ENCODE peak calls at places on chromosome 21, in ten cellular contexts. One of them, this sample, is unnamed.

GRCh38 chr21:30336596-30336995 is 898 bp downstream of the KRTAP27-1 start:
- DNase-seq in Peyer's patch: no peak
- DNase-seq in RWPE1: peak; percentile 2
- DNase-seq in colonic mucosa: no peak
- DNase-seq in CD4-positive, CD25-positive, alpha-beta regulatory T cell: no peak
- DNase-seq in suprapubic skin: no peak
- DNase-seq in adrenal gland: no peak
- DNase-seq in thoracic aorta: no peak
- DNase-seq in substantia nigra: no peak
- DNase-seq in endothelial cell of umbilical vein: no peak
- DNase-seq in this sample: peak; percentile 43

GRCh38 chr21:14263879-14264278 is 47.9 kb downstream of the RBM11 start:
- DNase-seq in Peyer's patch: no peak
- DNase-seq in RWPE1: no peak
- DNase-seq in colonic mucosa: no peak
- DNase-seq in CD4-positive, CD25-positive, alpha-beta regulatory T cell: no peak
- DNase-seq in suprapubic skin: no peak
- DNase-seq in adrenal gland: no peak
- DNase-seq in thoracic aorta: no peak
- DNase-seq in substantia nigra: no peak
- DNase-seq in endothelial cell of umbilical vein: no peak
- DNase-seq in this sample: no peak

GRCh38 chr21:34576043-34576466 is 38.9 kb downstream of the RCAN1 start:
- DNase-seq in Peyer's patch: no peak
- DNase-seq in RWPE1: peak; percentile 44
- DNase-seq in colonic mucosa: peak; percentile 48
- DNase-seq in CD4-positive, CD25-positive, alpha-beta regulatory T cell: no peak
- DNase-seq in suprapubic skin: no peak
- DNase-seq in adrenal gland: no peak
- DNase-seq in thoracic aorta: no peak
- DNase-seq in substantia nigra: no peak
- DNase-seq in endothelial cell of umbilical vein: no peak
- DNase-seq in this sample: peak; percentile 13

GRCh38 chr21:46443910-46444309 is 14.8 kb upstream of the DIP2A start:
- DNase-seq in Peyer's patch: no peak
- DNase-seq in RWPE1: no peak
- DNase-seq in colonic mucosa: no peak
- DNase-seq in CD4-positive, CD25-positive, alpha-beta regulatory T cell: no peak
- DNase-seq in suprapubic skin: peak; percentile 45
- DNase-seq in adrenal gland: no peak
- DNase-seq in thoracic aorta: no peak
- DNase-seq in substantia nigra: no peak
- DNase-seq in endothelial cell of umbilical vein: no peak
- DNase-seq in this sample: no peak

GRCh38 chr21:38460171-38460742 is 38.0 kb downstream of the ERG start:
- DNase-seq in Peyer's patch: no peak
- DNase-seq in RWPE1: peak; percentile 85
- DNase-seq in colonic mucosa: no peak
- DNase-seq in CD4-positive, CD25-positive, alpha-beta regulatory T cell: no peak
- DNase-seq in suprapubic skin: no peak
- DNase-seq in adrenal gland: peak; percentile 20
- DNase-seq in thoracic aorta: no peak
- DNase-seq in substantia nigra: no peak
- DNase-seq in endothelial cell of umbilical vein: peak; percentile 97
- DNase-seq in this sample: no peak

GRCh38 chr21:15768045-15768601 is 38.3 kb downstream of the USP25 start:
- DNase-seq in Peyer's patch: no peak
- DNase-seq in RWPE1: peak; percentile 13
- DNase-seq in colonic mucosa: no peak
- DNase-seq in CD4-positive, CD25-positive, alpha-beta regulatory T cell: no peak
- DNase-seq in suprapubic skin: no peak
- DNase-seq in adrenal gland: no peak
- DNase-seq in thoracic aorta: no peak
- DNase-seq in substantia nigra: no peak
- DNase-seq in endothelial cell of umbilical vein: no peak
- DNase-seq in this sample: no peak

GRCh38 chr21:46049890-46050650 is 47.8 kb upstream of the COL6A2 start:
- DNase-seq in Peyer's patch: peak; percentile 44
- DNase-seq in RWPE1: no peak
- DNase-seq in colonic mucosa: no peak
- DNase-seq in CD4-positive, CD25-positive, alpha-beta regulatory T cell: no peak
- DNase-seq in suprapubic skin: peak; percentile 66
- DNase-seq in adrenal gland: no peak
- DNase-seq in thoracic aorta: no peak
- DNase-seq in substantia nigra: no peak
- DNase-seq in endothelial cell of umbilical vein: no peak
- DNase-seq in this sample: no peak

GRCh38 chr21:31335957-31336738 is 7.9 kb downstream of the TIAM1 start:
- DNase-seq in Peyer's patch: no peak
- DNase-seq in RWPE1: peak; percentile 85
- DNase-seq in colonic mucosa: no peak
- DNase-seq in CD4-positive, CD25-positive, alpha-beta regulatory T cell: no peak
- DNase-seq in suprapubic skin: no peak
- DNase-seq in adrenal gland: no peak
- DNase-seq in thoracic aorta: no peak
- DNase-seq in substantia nigra: no peak
- DNase-seq in endothelial cell of umbilical vein: no peak
- DNase-seq in this sample: peak; percentile 86

GRCh38 chr21:39681257-39681656 is 63.7 kb upstream of the IGSF5 start:
- DNase-seq in Peyer's patch: no peak
- DNase-seq in RWPE1: no peak
- DNase-seq in colonic mucosa: no peak
- DNase-seq in CD4-positive, CD25-positive, alpha-beta regulatory T cell: no peak
- DNase-seq in suprapubic skin: no peak
- DNase-seq in adrenal gland: no peak
- DNase-seq in thoracic aorta: no peak
- DNase-seq in substantia nigra: no peak
- DNase-seq in endothelial cell of umbilical vein: no peak
- DNase-seq in this sample: no peak

GRCh38 chr21:35041122-35041521 is 8.0 kb downstream of the RUNX1 start:
- DNase-seq in Peyer's patch: no peak
- DNase-seq in RWPE1: no peak
- DNase-seq in colonic mucosa: no peak
- DNase-seq in CD4-positive, CD25-positive, alpha-beta regulatory T cell: no peak
- DNase-seq in suprapubic skin: no peak
- DNase-seq in adrenal gland: no peak
- DNase-seq in thoracic aorta: no peak
- DNase-seq in substantia nigra: no peak
- DNase-seq in endothelial cell of umbilical vein: no peak
- DNase-seq in this sample: no peak

GRCh38 chr21:23936224-23936623 is 1671.1 kb downstream of the MRPL39 start:
- DNase-seq in Peyer's patch: no peak
- DNase-seq in RWPE1: no peak
- DNase-seq in colonic mucosa: no peak
- DNase-seq in CD4-positive, CD25-positive, alpha-beta regulatory T cell: peak; percentile 16
- DNase-seq in suprapubic skin: no peak
- DNase-seq in adrenal gland: peak; percentile 11
- DNase-seq in thoracic aorta: no peak
- DNase-seq in substantia nigra: peak; percentile 11
- DNase-seq in endothelial cell of umbilical vein: peak; percentile 17
- DNase-seq in this sample: peak; percentile 4

GRCh38 chr21:38847556-38847955 is 41.8 kb downstream of the ETS2 start:
- DNase-seq in Peyer's patch: no peak
- DNase-seq in RWPE1: peak; percentile 28
- DNase-seq in colonic mucosa: no peak
- DNase-seq in CD4-positive, CD25-positive, alpha-beta regulatory T cell: no peak
- DNase-seq in suprapubic skin: no peak
- DNase-seq in adrenal gland: no peak
- DNase-seq in thoracic aorta: no peak
- DNase-seq in substantia nigra: no peak
- DNase-seq in endothelial cell of umbilical vein: no peak
- DNase-seq in this sample: peak; percentile 62

GRCh38 chr21:14773777-14774345 is 227.7 kb upstream of the SAMSN1 start:
- DNase-seq in Peyer's patch: peak; percentile 88
- DNase-seq in RWPE1: peak; percentile 23
- DNase-seq in colonic mucosa: peak; percentile 80
- DNase-seq in CD4-positive, CD25-positive, alpha-beta regulatory T cell: peak; percentile 68
- DNase-seq in suprapubic skin: no peak
- DNase-seq in adrenal gland: peak; percentile 12
- DNase-seq in thoracic aorta: no peak
- DNase-seq in substantia nigra: no peak
- DNase-seq in endothelial cell of umbilical vein: peak; percentile 53
- DNase-seq in this sample: peak; percentile 46

GRCh38 chr21:43347461-43347860 is 79.5 kb downstream of the SIK1 start:
- DNase-seq in Peyer's patch: no peak
- DNase-seq in RWPE1: no peak
- DNase-seq in colonic mucosa: no peak
- DNase-seq in CD4-positive, CD25-positive, alpha-beta regulatory T cell: no peak
- DNase-seq in suprapubic skin: no peak
- DNase-seq in adrenal gland: no peak
- DNase-seq in thoracic aorta: no peak
- DNase-seq in substantia nigra: no peak
- DNase-seq in endothelial cell of umbilical vein: no peak
- DNase-seq in this sample: no peak
- H3K27ac ChIP-seq in Peyer's patch: no peak overlapping the region
- H3K27ac ChIP-seq in RWPE1: peak overlapping the region; percentile 79
- H3K27ac ChIP-seq in colonic mucosa: no peak overlapping the region
- H3K27ac ChIP-seq in CD4-positive, CD25-positive, alpha-beta regulatory T cell: no peak overlapping the region
- H3K27ac ChIP-seq in suprapubic skin: no peak overlapping the region
- H3K27ac ChIP-seq in adrenal gland: no peak overlapping the region
- H3K27ac ChIP-seq in thoracic aorta: no peak overlapping the region
- H3K27ac ChIP-seq in substantia nigra: no peak overlapping the region
- H3K27ac ChIP-seq in endothelial cell of umbilical vein: no peak overlapping the region
- H3K27ac ChIP-seq in this sample: no peak overlapping the region

DNA sequence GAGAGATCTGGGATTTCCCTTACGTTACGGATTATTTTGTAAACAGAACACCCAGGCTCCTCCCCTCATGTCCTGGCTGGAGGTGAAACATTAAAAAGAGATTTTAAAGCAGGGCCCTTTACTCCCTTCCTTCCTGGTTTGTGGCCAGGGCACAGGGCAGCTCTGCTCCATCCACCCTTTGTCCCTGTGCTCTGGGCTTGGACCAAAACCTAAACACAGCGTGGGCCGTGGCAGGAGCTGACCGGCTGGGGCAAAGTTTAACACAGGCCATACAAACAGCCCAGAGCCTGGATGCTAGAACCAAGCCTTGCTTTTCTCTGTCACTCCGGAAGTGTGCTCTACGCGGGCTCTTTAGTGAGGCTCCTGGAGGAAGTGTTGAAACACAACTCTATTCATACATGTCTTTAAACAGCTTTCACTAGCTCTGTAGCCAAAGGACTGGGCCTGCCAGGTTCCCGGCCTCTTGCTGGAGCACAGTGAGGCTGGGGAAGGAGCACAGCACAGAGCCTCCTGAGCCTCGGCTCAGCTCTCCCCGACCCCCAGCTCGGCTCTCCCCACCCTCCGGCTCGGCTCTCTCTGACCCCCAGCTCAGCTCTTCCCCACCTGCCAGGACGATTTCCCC is 84.7 kb downstream of the PDE9A start:
- DNase-seq in Peyer's patch: peak; percentile 82
- DNase-seq in RWPE1: no peak
- DNase-seq in colonic mucosa: peak; percentile 84
- DNase-seq in CD4-positive, CD25-positive, alpha-beta regulatory T cell: peak; percentile 78
- DNase-seq in suprapubic skin: no peak
- DNase-seq in adrenal gland: peak; percentile 22
- DNase-seq in thoracic aorta: no peak
- DNase-seq in substantia nigra: peak; percentile 55
- DNase-seq in endothelial cell of umbilical vein: peak; percentile 25
- DNase-seq in this sample: peak; percentile 30
- H3K27ac ChIP-seq in Peyer's patch: peak overlapping the region; percentile 80
- H3K27ac ChIP-seq in RWPE1: no peak overlapping the region
- H3K27ac ChIP-seq in colonic mucosa: peak overlapping the region; percentile 93
- H3K27ac ChIP-seq in CD4-positive, CD25-positive, alpha-beta regulatory T cell: peak overlapping the region; percentile 74
- H3K27ac ChIP-seq in suprapubic skin: peak overlapping the region; percentile 63
- H3K27ac ChIP-seq in adrenal gland: no peak overlapping the region
- H3K27ac ChIP-seq in thoracic aorta: peak overlapping the region; percentile 9
- H3K27ac ChIP-seq in substantia nigra: peak overlapping the region; percentile 47
- H3K27ac ChIP-seq in endothelial cell of umbilical vein: no peak overlapping the region
- H3K27ac ChIP-seq in this sample: no peak overlapping the region

GRCh38 chr21:17802568-17802967 is 16.6 kb downstream of the C21orf91 start:
- DNase-seq in Peyer's patch: no peak
- DNase-seq in RWPE1: peak; percentile 9
- DNase-seq in colonic mucosa: no peak
- DNase-seq in CD4-positive, CD25-positive, alpha-beta regulatory T cell: no peak
- DNase-seq in suprapubic skin: no peak
- DNase-seq in adrenal gland: no peak
- DNase-seq in thoracic aorta: no peak
- DNase-seq in substantia nigra: no peak
- DNase-seq in endothelial cell of umbilical vein: no peak
- DNase-seq in this sample: no peak

GRCh38 chr21:17796503-17796902 is 22.7 kb downstream of the C21orf91 start:
- DNase-seq in Peyer's patch: no peak
- DNase-seq in RWPE1: no peak
- DNase-seq in colonic mucosa: no peak
- DNase-seq in CD4-positive, CD25-positive, alpha-beta regulatory T cell: no peak
- DNase-seq in suprapubic skin: no peak
- DNase-seq in adrenal gland: no peak
- DNase-seq in thoracic aorta: no peak
- DNase-seq in substantia nigra: no peak
- DNase-seq in endothelial cell of umbilical vein: no peak
- DNase-seq in this sample: no peak

GRCh38 chr21:17798796-17799195 is 20.4 kb downstream of the C21orf91 start:
- DNase-seq in Peyer's patch: no peak
- DNase-seq in RWPE1: no peak
- DNase-seq in colonic mucosa: no peak
- DNase-seq in CD4-positive, CD25-positive, alpha-beta regulatory T cell: no peak
- DNase-seq in suprapubic skin: no peak
- DNase-seq in adrenal gland: no peak
- DNase-seq in thoracic aorta: no peak
- DNase-seq in substantia nigra: no peak
- DNase-seq in endothelial cell of umbilical vein: no peak
- DNase-seq in this sample: no peak

GRCh38 chr21:17797967-17798366 is 21.2 kb downstream of the C21orf91 start:
- DNase-seq in Peyer's patch: no peak
- DNase-seq in RWPE1: no peak
- DNase-seq in colonic mucosa: no peak
- DNase-seq in CD4-positive, CD25-positive, alpha-beta regulatory T cell: no peak
- DNase-seq in suprapubic skin: no peak
- DNase-seq in adrenal gland: no peak
- DNase-seq in thoracic aorta: no peak
- DNase-seq in substantia nigra: no peak
- DNase-seq in endothelial cell of umbilical vein: no peak
- DNase-seq in this sample: no peak

GRCh38 chr21:17799414-17800164 is 19.6 kb downstream of the C21orf91 start:
- DNase-seq in Peyer's patch: no peak
- DNase-seq in RWPE1: no peak
- DNase-seq in colonic mucosa: no peak
- DNase-seq in CD4-positive, CD25-positive, alpha-beta regulatory T cell: no peak
- DNase-seq in suprapubic skin: no peak
- DNase-seq in adrenal gland: no peak
- DNase-seq in thoracic aorta: no peak
- DNase-seq in substantia nigra: no peak
- DNase-seq in endothelial cell of umbilical vein: no peak
- DNase-seq in this sample: no peak
- H3K27ac ChIP-seq in Peyer's patch: no peak overlapping the region
- H3K27ac ChIP-seq in RWPE1: no peak overlapping the region
- H3K27ac ChIP-seq in colonic mucosa: no peak overlapping the region
- H3K27ac ChIP-seq in CD4-positive, CD25-positive, alpha-beta regulatory T cell: peak overlapping the region; percentile 92
- H3K27ac ChIP-seq in suprapubic skin: no peak overlapping the region
- H3K27ac ChIP-seq in adrenal gland: no peak overlapping the region
- H3K27ac ChIP-seq in thoracic aorta: no peak overlapping the region
- H3K27ac ChIP-seq in substantia nigra: no peak overlapping the region
- H3K27ac ChIP-seq in endothelial cell of umbilical vein: no peak overlapping the region
- H3K27ac ChIP-seq in this sample: no peak overlapping the region

GRCh38 chr21:33384851-33385331 is 18.3 kb upstream of the IFNGR2 start:
- DNase-seq in Peyer's patch: peak; percentile 63
- DNase-seq in RWPE1: no peak
- DNase-seq in colonic mucosa: no peak
- DNase-seq in CD4-positive, CD25-positive, alpha-beta regulatory T cell: peak; percentile 87
- DNase-seq in suprapubic skin: no peak
- DNase-seq in adrenal gland: no peak
- DNase-seq in thoracic aorta: no peak
- DNase-seq in substantia nigra: no peak
- DNase-seq in endothelial cell of umbilical vein: no peak
- DNase-seq in this sample: no peak
- H3K27ac ChIP-seq in Peyer's patch: peak overlapping the region; percentile 58
- H3K27ac ChIP-seq in RWPE1: peak overlapping the region; percentile 53
- H3K27ac ChIP-seq in colonic mucosa: peak overlapping the region; percentile 49
- H3K27ac ChIP-seq in CD4-positive, CD25-positive, alpha-beta regulatory T cell: peak overlapping the region; percentile 74
- H3K27ac ChIP-seq in suprapubic skin: no peak overlapping the region
- H3K27ac ChIP-seq in adrenal gland: no peak overlapping the region
- H3K27ac ChIP-seq in thoracic aorta: no peak overlapping the region
- H3K27ac ChIP-seq in substantia nigra: no peak overlapping the region
- H3K27ac ChIP-seq in endothelial cell of umbilical vein: no peak overlapping the region
- H3K27ac ChIP-seq in this sample: no peak overlapping the region

This sample was measured in cardiac muscle cell.